ENCODE peak calls at places on chromosomes 13 and 19, in seven cellular contexts. H is dorsolateral prefrontal cortex; S is ovary; X is stimulated activated CD4-positive, alpha-beta T cell treated with anti-CD3 and anti-CD28 coated beads, Interleukin-15, amount 100 ng/mL, for 24 hours; Y is fibroblast of lung; G is nucleus accumbens; K is RWPE1. Q is an unnamed sample.

GRCh38 chr13:26372747-26373146 is 118.8 kb downstream of the CDK8 start:
- DNase-seq in H (no peak), S (no peak), X (no peak), G (no peak), K (no peak), Y (no peak), Q (no peak)

GRCh38 chr19:38263696-38264485 is 482 bp upstream of the SPINT2 start:
- DNase-seq in G (no peak), K (peak; percentile 95), Y (peak; percentile 69), S (peak; percentile 70), H (no peak), X (peak; percentile 87), Q (peak; percentile 71)

GRCh38 chr19:45772912-45773311 is 3.9 kb upstream of the SIX5 start:
- DNase-seq in K (no peak), Y (no peak), H (no peak), G (no peak), S (no peak), X (no peak), Q (no peak)

GRCh38 chr19:50361290-50362029 is 4.0 kb downstream of the NAPSA start:
- DNase-seq in Y (no peak), S (no peak), X (peak; percentile 51), G (no peak), K (no peak), H (no peak), Q (no peak)

GRCh38 chr13:99085139-99085845 is 107.4 kb upstream of the DOCK9 start:
- DNase-seq in H (no peak), G (no peak), K (peak; percentile 18), X (peak; percentile 26), Y (no peak), S (peak; percentile 38), Q (no peak)

GRCh38 chr13:99606322-99607089 is 105.2 kb downstream of the TM9SF2 start:
- DNase-seq in H (peak; percentile 77), S (peak; percentile 93), K (peak; percentile 91), Y (peak; percentile 77), X (peak; percentile 89), G (peak; percentile 92), Q (peak; percentile 94)

GRCh38 chr19:18173572-18174294 is at the start of gene IFI30:
- DNase-seq in X (peak; percentile 79), Y (no peak), S (peak; percentile 78), H (no peak), K (peak; percentile 80), G (no peak), Q (peak; percentile 53)

GRCh38 chr13:103497404-103497803 is 431.2 kb upstream of the SLC10A2 start:
- DNase-seq in G (no peak), X (no peak), S (no peak), Y (no peak), H (no peak), K (no peak), Q (no peak)

GRCh38 chr13:28778308-28779215 is 41.6 kb upstream of the MTUS2 start:
- DNase-seq in K (no peak), S (no peak), G (no peak), H (no peak), X (no peak), Y (no peak), Q (no peak)

GRCh38 chr19:17128403-17128802 is 52.8 kb downstream of the MYO9B start:
- DNase-seq in G (no peak), S (no peak), K (no peak), Y (no peak), X (no peak), H (no peak), Q (no peak)

GRCh38 chr13:72104656-72105180 is 237.7 kb upstream of the DACH1 start:
- DNase-seq in H (no peak), X (no peak), Y (peak; percentile 73), S (no peak), G (no peak), K (peak; percentile 2), Q (no peak)

GRCh38 chr13:47962237-47962636 is 38.8 kb downstream of the SUCLA2 start:
- DNase-seq in S (no peak), G (no peak), K (no peak), H (no peak), X (no peak), Y (no peak), Q (no peak)

GRCh38 chr13:45108716-45109706 is 11.3 kb upstream of the GTF2F2 start:
- DNase-seq in K (no peak), Y (peak; percentile 74), G (no peak), X (peak; percentile 15), H (no peak), S (no peak), Q (no peak)

GRCh38 chr13:106796280-106797047 is 228.5 kb upstream of the ARGLU1 start:
- DNase-seq in S (no peak), H (no peak), Y (no peak), K (no peak), G (no peak), X (no peak), Q (no peak)

GRCh38 chr13:40789275-40790231 is at the start of gene SLC25A15:
- DNase-seq in X (peak; percentile 85), H (peak; percentile 34), Y (peak; percentile 80), G (peak; percentile 45), K (peak; percentile 86), S (peak; percentile 73), Q (peak; percentile 68)

GRCh38 chr13:30004204-30004603 is 153.8 kb upstream of the UBL3 start:
- DNase-seq in H (no peak), K (no peak), S (no peak), Y (no peak), G (no peak), X (no peak), Q (peak; percentile 87)

GRCh38 chr19:29397748-29398147 is 128.0 kb upstream of the VSTM2B start:
- DNase-seq in K (no peak), X (no peak), G (no peak), Y (no peak), S (no peak), H (no peak), Q (no peak)

GRCh38 chr19:29945433-29945832 is 3.4 kb downstream of the URI1 start:
- DNase-seq in K (no peak), X (no peak), S (no peak), H (no peak), Y (no peak), G (no peak), Q (no peak)

GRCh38 chr13:41029629-41030028 is 10.5 kb upstream of the ELF1 start:
- DNase-seq in H (no peak), X (peak; percentile 19), G (no peak), S (no peak), Y (no peak), K (no peak), Q (peak; percentile 60)

GRCh38 chr19:10368101-10368803 is 12.1 kb downstream of the TYK2 start:
- DNase-seq in K (no peak), X (no peak), G (no peak), H (no peak), S (no peak), Y (no peak), Q (no peak)